ENCODE peak calls at places on chromosome 11, in nine cellular contexts. R, G, X, O, B, S, U, F and W are unnamed samples.

GRCh38 chr11:72652871-72653615 is 21.2 kb downstream of the PDE2A start:
- DNase-seq in X (no peak), F (no peak), R (no peak), S (no peak), O (no peak), B (no peak), U (no peak), G (no peak), W (peak)

GRCh38 chr11:122697636-122698167 is 42.2 kb downstream of the UBASH3B start:
- DNase-seq in F (no peak), X (no peak), U (no peak), R (peak), O (peak), G (no peak), B (no peak), S (no peak), W (peak)

GRCh38 chr11:123357990-123358827 is 71.9 kb upstream of the GRAMD1B start:
- DNase-seq in G (no peak), F (peak), B (peak), U (no peak), R (peak), X (no peak), O (no peak), S (peak), W (no peak)

GRCh38 chr11:64915366-64915887 is 1.6 kb downstream of the ATG2A start:
- DNase-seq in B (no peak), X (no peak), U (no peak), F (no peak), G (no peak), S (no peak), R (no peak), O (no peak), W (no peak)

GRCh38 chr11:117644403-117645155 is 152.4 kb downstream of the DSCAML1 start:
- DNase-seq in X (no peak), F (no peak), O (no peak), R (no peak), U (peak), S (peak), G (no peak), B (no peak), W (no peak)

GRCh38 chr11:69474736-69475135 is 6.7 kb upstream of the LINC01488 start:
- DNase-seq in G (no peak), R (no peak), U (peak), X (no peak), B (no peak), O (no peak), F (no peak), S (no peak), W (no peak)

GRCh38 chr11:68012843-68013610 is 2.9 kb downstream of the ALDH3B1 start:
- DNase-seq in G (peak), U (peak), S (no peak), R (peak), O (peak), X (peak), B (peak), F (peak), W (no peak)

GRCh38 chr11:123054301-123055065 is 7.5 kb downstream of the HSPA8 start:
- DNase-seq in B (peak), F (peak), O (peak), S (peak), G (peak), X (peak), R (peak), U (no peak), W (peak)

GRCh38 chr11:119509969-119510401 is 87.0 kb upstream of the THY1 start:
- DNase-seq in S (no peak), X (peak), O (peak), B (peak), R (peak), G (peak), U (no peak), F (peak), W (peak)

GRCh38 chr11:74391193-74391592 is 7.0 kb downstream of the PGM2L1 start:
- DNase-seq in R (no peak), S (no peak), B (no peak), U (no peak), G (no peak), O (no peak), F (no peak), X (no peak), W (no peak)

GRCh38 chr11:35073691-35074382 is 65.1 kb upstream of the CD44 start:
- DNase-seq in X (no peak), S (no peak), U (no peak), G (no peak), R (peak), F (no peak), O (no peak), B (no peak), W (peak)

GRCh38 chr11:20670932-20671403 is 1.6 kb downstream of the NELL1 start:
- DNase-seq in F (no peak), U (no peak), G (no peak), B (no peak), X (no peak), S (peak), O (no peak), R (no peak), W (no peak)

GRCh38 chr11:95883381-95883780 is 40.5 kb downstream of the MTMR2 start:
- DNase-seq in O (no peak), G (no peak), B (no peak), R (no peak), S (no peak), X (no peak), F (no peak), U (no peak), W (no peak)

GRCh38 chr11:68312780-68313573 is 586 bp downstream of the LRP5 start:
- DNase-seq in U (no peak), F (no peak), B (no peak), O (no peak), G (peak), X (no peak), S (peak), R (no peak), W (peak)

GRCh38 chr11:120577041-120577440 is 65.5 kb downstream of the GRIK4 start:
- DNase-seq in B (no peak), F (no peak), O (no peak), S (no peak), R (no peak), X (no peak), U (peak), G (no peak), W (no peak)

GRCh38 chr11:95915051-95915450 is 8.9 kb downstream of the MTMR2 start:
- DNase-seq in O (no peak), F (no peak), U (no peak), S (no peak), X (no peak), G (no peak), B (no peak), R (no peak), W (no peak)

GRCh38 chr11:95089620-95090542 is at the start of gene ENDOD1:
- DNase-seq in R (peak), B (peak), S (peak), F (no peak), X (peak), U (peak), O (peak), G (peak), W (peak)

GRCh38 chr11:12581923-12582322 is 92.3 kb upstream of the TEAD1 start:
- DNase-seq in R (peak), U (no peak), X (peak), G (no peak), B (peak), S (no peak), F (peak), O (no peak), W (no peak)

GRCh38 chr11:94885133-94885532 is 88.2 kb downstream of the CWC15 start:
- DNase-seq in F (no peak), X (no peak), G (no peak), U (no peak), R (peak), S (no peak), O (peak), B (no peak), W (no peak)

GRCh38 chr11:63901660-63902059 is 15.3 kb downstream of the RCOR2 start:
- DNase-seq in O (no peak), X (no peak), B (no peak), S (no peak), G (no peak), U (no peak), F (no peak), R (peak), W (no peak)

GRCh38 chr11:34168642-34169051 is 63.2 kb downstream of the NAT10 start:
- DNase-seq in S (no peak), O (no peak), U (no peak), B (no peak), X (no peak), R (peak), G (no peak), F (no peak), W (no peak)

GRCh38 chr11:62694455-62695167 is 5.3 kb upstream of the LRRN4CL start:
- DNase-seq in R (peak), S (peak), B (no peak), X (peak), F (no peak), U (peak), G (peak), O (peak), W (peak)